ENCODE peak calls at places on chromosomes 11 and 22, in seven cellular contexts. F is stimulated activated CD4-positive, alpha-beta T cell treated with anti-CD3 and anti-CD28 coated beads, Interleukin-4, amount 100 ng/mL, for 48 hours; Z is choroid plexus epithelial cell; U is NCI-H1092 treated with DMSO at 0.1 percent for 48 hours; I is renal cortical epithelial cell; T is T-cell; P is coronary artery. D is an unnamed sample.
A peak's percentile ranks its signal among the peaks of the same experiment; 100 is the strongest.

GRCh38 chr11:45625611-45626010 is 39.8 kb downstream of the CHST1 start:
- DNase-seq in F (no peak), Z (no peak), U (no peak), I (no peak), T (no peak), P (no peak), D (no peak)

GRCh38 chr11:122706261-122706660 is 50.7 kb downstream of the UBASH3B start:
- DNase-seq in F (no peak), Z (peak; percentile 86), U (no peak), I (peak; percentile 64), T (no peak), P (no peak), D (no peak)

GRCh38 chr11:693415-693831 is 1.6 kb downstream of the DEAF1 start:
- DNase-seq in F (no peak), Z (peak; percentile 30), U (no peak), I (no peak), T (no peak), P (no peak), D (no peak)

GRCh38 chr22:27984001-27984695 is 65.1 kb upstream of the PITPNB start:
- DNase-seq in F (no peak), Z (no peak), U (no peak), I (no peak), T (no peak), P (peak; percentile 49), D (no peak)

GRCh38 chr22:28030442-28030841 is 111.4 kb upstream of the PITPNB start:
- DNase-seq in F (no peak), Z (no peak), U (no peak), I (no peak), T (no peak), P (peak; percentile 50), D (no peak)

GRCh38 chr11:121672630-121673487 is 220.1 kb upstream of the SORL1-AS1 start:
- DNase-seq in F (no peak), Z (no peak), U (peak; percentile 54), I (no peak), T (no peak), P (no peak), D (no peak)

GRCh38 chr11:2929511-2929879 is 275 bp upstream of the PHLDA2 start:
- DNase-seq in F (no peak), Z (peak; percentile 82), U (no peak), I (peak; percentile 51), T (no peak), P (no peak), D (peak; percentile 89)

GRCh38 chr11:133064152-133064877 is 468.0 kb downstream of the OPCML start:
- DNase-seq in F (peak; percentile 5), Z (peak; percentile 61), U (peak; percentile 87), I (peak; percentile 45), T (no peak), P (peak; percentile 75), D (no peak)

GRCh38 chr11:18171377-18172000 is 1.1 kb upstream of the MRGPRX4 start:
- DNase-seq in F (no peak), Z (peak; percentile 43), U (peak; percentile 11), I (peak; percentile 9), T (no peak), P (no peak), D (no peak)

GRCh38 chr22:46106279-46107022 is 43.9 kb upstream of the PPARA start:
- DNase-seq in F (no peak), Z (no peak), U (no peak), I (no peak), T (no peak), P (no peak), D (no peak)

GRCh38 chr11:63020671-63021255 is 5.1 kb upstream of the SLC22A8 start:
- DNase-seq in F (peak; percentile 52), Z (no peak), U (no peak), I (no peak), T (no peak), P (no peak), D (peak; percentile 71)

GRCh38 chr11:37504925-37505324 is 906.9 kb upstream of the RAG2 start:
- DNase-seq in F (no peak), Z (peak; percentile 84), U (no peak), I (peak; percentile 57), T (no peak), P (no peak), D (no peak)

GRCh38 chr11:34755671-34756070 is 134.8 kb downstream of the EHF start:
- DNase-seq in F (no peak), Z (no peak), U (no peak), I (no peak), T (no peak), P (no peak), D (no peak)

GRCh38 chr11:118277312-118277711 is 13.2 kb upstream of the MPZL2 start:
- DNase-seq in F (no peak), Z (peak; percentile 17), U (no peak), I (peak; percentile 82), T (no peak), P (no peak), D (peak; percentile 59)

GRCh38 chr11:13016415-13016814 is 7.3 kb downstream of the RASSF10 start:
- DNase-seq in F (no peak), Z (no peak), U (peak; percentile 59), I (no peak), T (no peak), P (no peak), D (no peak)

GRCh38 chr11:17918049-17918605 is 94.7 kb downstream of the SERGEF start:
- DNase-seq in F (no peak), Z (peak; percentile 57), U (no peak), I (no peak), T (no peak), P (no peak), D (no peak)

GRCh38 chr11:64384981-64385952 is 26.3 kb downstream of the RPS6KA4 start:
- DNase-seq in F (no peak), Z (no peak), U (peak; percentile 53), I (no peak), T (no peak), P (no peak), D (no peak)

GRCh38 chr11:65573391-65574146 is 1.2 kb downstream of the FAM89B start:
- DNase-seq in F (no peak), Z (no peak), U (no peak), I (no peak), T (no peak), P (no peak), D (no peak)

D was measured in 8988T.